ENCODE peak calls at places on chromosomes 1 and 21, in nine cellular contexts. F is A549, Z is GM12878, S is SK-N-SH, U is GM23338, V is K562, N is HCT116, O is HL-60, H is HepG2. C is an unnamed sample.

GRCh38 chr1:200306954-200307754 is 102.7 kb downstream of the ZNF281 start:
- DNase-seq in F (peak; percentile 76), Z (peak; percentile 17), S (peak; percentile 61), U (peak; percentile 60), V (peak; percentile 70), N (peak; percentile 33), O (peak; percentile 16), H (peak; percentile 40), C (no peak)

GRCh38 chr21:26961704-26962103 is 5.2 kb downstream of the ADAMTS5 start:
- DNase-seq in F (no peak), Z (no peak), S (peak; percentile 24), U (peak; percentile 83), V (no peak), N (no peak), O (peak; percentile 7), H (no peak), C (no peak)

GRCh38 chr1:23101891-23102688 is 66.6 kb downstream of the LUZP1 start:
- DNase-seq in F (no peak), Z (no peak), S (no peak), U (no peak), V (no peak), N (no peak), O (no peak), H (no peak), C (peak; percentile 57)

GRCh38 chr1:21956720-21957552 is 19.8 kb upstream of the HSPG2 start:
- DNase-seq in F (no peak), Z (no peak), S (peak; percentile 61), U (peak; percentile 29), V (peak; percentile 45), N (no peak), O (no peak), H (no peak), C (no peak)

GRCh38 chr1:62377043-62377562 is 57.9 kb upstream of the KANK4 start:
- DNase-seq in F (no peak), Z (no peak), S (no peak), U (no peak), V (no peak), N (no peak), O (no peak), H (no peak), C (no peak)

GRCh38 chr1:44507490-44508396 is 102.7 kb downstream of the RNF220 start:
- DNase-seq in F (no peak), Z (no peak), S (no peak), U (peak; percentile 65), V (no peak), N (no peak), O (no peak), H (no peak), C (no peak)

GRCh38 chr1:169238506-169238905 is 129.1 kb downstream of the NME7 start:
- DNase-seq in F (no peak), Z (no peak), S (no peak), U (no peak), V (no peak), N (no peak), O (no peak), H (no peak), C (no peak)

GRCh38 chr1:211574705-211575104 is 4.3 kb downstream of the SLC30A1 start:
- DNase-seq in F (no peak), Z (no peak), S (no peak), U (no peak), V (no peak), N (no peak), O (no peak), H (no peak), C (no peak)

GRCh38 chr21:31220567-31220966 is 123.5 kb downstream of the TIAM1 start:
- DNase-seq in F (no peak), Z (no peak), S (no peak), U (no peak), V (no peak), N (no peak), O (no peak), H (peak; percentile 57), C (no peak)

GRCh38 chr1:115426271-115426771 is 88.3 kb upstream of the NGF start:
- DNase-seq in F (no peak), Z (no peak), S (no peak), U (no peak), V (no peak), N (no peak), O (no peak), H (no peak), C (no peak)

GRCh38 chr1:180252638-180253536 is 22.8 kb downstream of the LHX4 start:
- DNase-seq in F (peak; percentile 71), Z (peak; percentile 37), S (peak; percentile 81), U (peak; percentile 93), V (peak; percentile 81), N (peak; percentile 51), O (peak; percentile 91), H (peak; percentile 51), C (peak; percentile 58)

GRCh38 chr1:184166495-184166894 is 115.0 kb downstream of the TSEN15 start:
- DNase-seq in F (no peak), Z (no peak), S (peak; percentile 55), U (no peak), V (no peak), N (no peak), O (no peak), H (no peak), C (no peak)

GRCh38 chr1:184164529-184164928 is 113.0 kb downstream of the TSEN15 start:
- DNase-seq in F (no peak), Z (no peak), S (no peak), U (no peak), V (no peak), N (no peak), O (no peak), H (no peak), C (no peak)

GRCh38 chr1:184160942-184161698 is 109.6 kb downstream of the TSEN15 start:
- DNase-seq in F (no peak), Z (peak; percentile 42), S (peak; percentile 30), U (no peak), V (no peak), N (no peak), O (no peak), H (no peak), C (no peak)

GRCh38 chr1:184162266-184162665 is 110.7 kb downstream of the TSEN15 start:
- DNase-seq in F (no peak), Z (no peak), S (no peak), U (no peak), V (no peak), N (no peak), O (no peak), H (no peak), C (no peak)

GRCh38 chr1:184163674-184164470 is 112.3 kb downstream of the TSEN15 start:
- DNase-seq in F (no peak), Z (peak; percentile 42), S (no peak), U (no peak), V (no peak), N (no peak), O (no peak), H (no peak), C (no peak)
- TF ChIP-seq REST in F (no peak), Z (no peak), S (no peak), U (no peak), V (no peak), N (no peak), O (no peak), H (no peak), C (no peak)

GRCh38 chr1:227769047-227769446 is 33.8 kb downstream of the SNAP47 start:
- DNase-seq in F (no peak), Z (no peak), S (no peak), U (no peak), V (no peak), N (no peak), O (no peak), H (no peak), C (no peak)
- TF ChIP-seq REST in F (no peak), Z (no peak), S (no peak), U (no peak), V (no peak), N (no peak), O (no peak), H (no peak), C (no peak)

GRCh38 chr1:236841341-236841740 is 46.2 kb downstream of the MTR start:
- DNase-seq in F (no peak), Z (no peak), S (no peak), U (no peak), V (no peak), N (no peak), O (no peak), H (no peak), C (no peak)

GRCh38 chr1:236850077-236850476 is 55.0 kb downstream of the MTR start:
- DNase-seq in F (no peak), Z (no peak), S (no peak), U (no peak), V (no peak), N (no peak), O (no peak), H (no peak), C (no peak)

GRCh38 chr1:236848274-236848925 is 53.3 kb downstream of the MTR start:
- DNase-seq in F (no peak), Z (no peak), S (no peak), U (no peak), V (no peak), N (no peak), O (peak; percentile 29), H (no peak), C (no peak)

GRCh38 chr1:236844499-236845271 is 49.6 kb downstream of the MTR start:
- DNase-seq in F (no peak), Z (no peak), S (peak; percentile 75), U (peak; percentile 8), V (peak; percentile 15), N (no peak), O (no peak), H (peak; percentile 96), C (no peak)

GRCh38 chr1:236845830-236846229 is 50.7 kb downstream of the MTR start:
- DNase-seq in F (no peak), Z (no peak), S (no peak), U (no peak), V (no peak), N (no peak), O (no peak), H (peak; percentile 44), C (no peak)
- TF ChIP-seq REST in F (no peak), Z (no peak), S (no peak), U (no peak), V (no peak), N (no peak), O (no peak), H (no peak), C (no peak)

GRCh38 chr1:234221601-234222000 is 151.7 kb upstream of the COA6 start:
- DNase-seq in F (no peak), Z (no peak), S (no peak), U (no peak), V (no peak), N (no peak), O (no peak), H (no peak), C (no peak)

GRCh38 chr1:234226819-234227165 is 146.5 kb upstream of the COA6 start:
- DNase-seq in F (no peak), Z (no peak), S (no peak), U (no peak), V (no peak), N (no peak), O (no peak), H (no peak), C (no peak)

GRCh38 chr1:234226106-234226818 is 147.0 kb upstream of the COA6 start:
- DNase-seq in F (no peak), Z (no peak), S (no peak), U (peak; percentile 63), V (no peak), N (no peak), O (no peak), H (no peak), C (no peak)

GRCh38 chr1:234219711-234220110 is 153.5 kb upstream of the COA6 start:
- DNase-seq in F (no peak), Z (no peak), S (no peak), U (no peak), V (no peak), N (no peak), O (no peak), H (no peak), C (no peak)

GRCh38 chr1:234222561-234223280 is 150.5 kb upstream of the COA6 start:
- DNase-seq in F (no peak), Z (no peak), S (no peak), U (no peak), V (no peak), N (no peak), O (no peak), H (no peak), C (no peak)
- TF ChIP-seq REST in F (no peak), Z (no peak), S (no peak), U (no peak), V (no peak), N (no peak), O (no peak), H (no peak), C (no peak)

C was measured in Panc1.